ENCODE peak calls at places on chromosomes 7 and 10, in five cellular contexts. E is EH, O is T-helper 9 cell, J is fibroblast of mammary gland, B is NCI-H510A. N is an unnamed sample.

GRCh38 chr7:44961844-44962482 is 16.9 kb downstream of the MYO1G start:
- DNase-seq in E (no peak), O (no peak), J (no peak), B (no peak), N (no peak)

GRCh38 chr7:44964831-44965440 is 13.9 kb downstream of the MYO1G start:
- DNase-seq in E (no peak), O (no peak), J (no peak), B (no peak), N (no peak)

GRCh38 chr7:47326220-47326619 is 255.7 kb downstream of the TNS3 start:
- DNase-seq in E (peak), O (no peak), J (peak), B (no peak), N (peak)

GRCh38 chr7:150862356-150862755 is 10.0 kb downstream of the AOC1 start:
- DNase-seq in E (no peak), O (no peak), J (no peak), B (no peak), N (no peak)

GRCh38 chr7:152108359-152108758 is 82.9 kb downstream of the GALNT11 start:
- DNase-seq in E (peak), O (no peak), J (no peak), B (no peak), N (no peak)

GRCh38 chr10:102398172-102399020 is 2.9 kb downstream of the NFKB2 start:
- DNase-seq in E (no peak), O (no peak), J (no peak), B (no peak), N (no peak)

GRCh38 chr7:88357295-88357694 is 50.6 kb upstream of the STEAP4 start:
- DNase-seq in E (no peak), O (no peak), J (peak), B (no peak), N (peak)

GRCh38 chr7:41984888-41985287 is 252.1 kb downstream of the GLI3 start:
- DNase-seq in E (peak), O (no peak), J (peak), B (no peak), N (peak)

GRCh38 chr7:134293029-134293740 is 23.5 kb downstream of the SLC35B4 start:
- DNase-seq in E (no peak), O (no peak), J (no peak), B (no peak), N (no peak)

GRCh38 chr7:7416031-7416968 is 119.4 kb downstream of the COL28A1 start:
- DNase-seq in E (no peak), O (no peak), J (no peak), B (no peak), N (no peak)

N was measured in foreskin fibroblast.